ENCODE peak calls at places on chromosome 21, in ten cellular contexts. F is psoas muscle, X is breast epithelium, V is A549, A is endodermal cell, N is PC-3, W is uterus, E is pancreas, J is mammary epithelial cell, U is Panc1. L is an unnamed sample. For H3K4me1, the result is how much of the 10 kb centered on the place peaks cover.

GRCh38 chr21:25360593-25360992 is 246.7 kb downstream of the MRPL39 start:
- DNase-seq in W (no peak), V (no peak), A (no peak), F (no peak), E (no peak), U (no peak), X (no peak), J (no peak), N (peak), L (no peak)

GRCh38 chr21:37564924-37565529 is 198.5 kb downstream of the DYRK1A start:
- DNase-seq in E (no peak), N (peak), V (peak), W (no peak), A (no peak), J (no peak), U (no peak), X (no peak), F (no peak), L (no peak)

GRCh38 chr21:37198989-37199924 is 67.9 kb downstream of the VPS26C start:
- DNase-seq in E (no peak), X (no peak), J (peak), F (no peak), U (peak), N (peak), W (no peak), A (no peak), V (no peak), L (no peak)

GRCh38 chr21:37145635-37146111 is 72.6 kb downstream of the TTC3 start:
- DNase-seq in W (no peak), J (peak), A (peak), N (peak), X (no peak), E (no peak), U (no peak), V (no peak), F (no peak), L (no peak)

GRCh38 chr21:43375827-43376795 is 50.8 kb downstream of the SIK1 start:
- DNase-seq in W (no peak), E (peak), A (peak), N (no peak), F (no peak), U (no peak), V (no peak), X (no peak), J (no peak), L (no peak)

GRCh38 chr21:43824883-43825609 is 35.7 kb downstream of the RRP1 start:
- DNase-seq in X (no peak), V (no peak), U (no peak), E (peak), W (no peak), J (no peak), A (no peak), N (no peak), F (peak), L (peak)

GRCh38 chr21:17003221-17003620 is 509.6 kb upstream of the CXADR start:
- DNase-seq in F (no peak), A (no peak), J (no peak), E (no peak), W (no peak), U (no peak), V (peak), N (no peak), X (no peak), L (no peak)

GRCh38 chr21:32710987-32711386 is 16.8 kb downstream of the SYNJ1 start:
- DNase-seq in U (no peak), A (no peak), J (no peak), X (no peak), N (no peak), W (no peak), F (no peak), E (no peak), V (no peak), L (no peak)

GRCh38 chr21:8997011-8997440 is 1524.4 kb upstream of the TPTE start:
- DNase-seq in V (peak), U (peak), J (no peak), F (no peak), E (no peak), A (no peak), N (peak), X (no peak), W (no peak), L (no peak)

GRCh38 chr21:37385179-37385765 is 18.7 kb downstream of the DYRK1A start:
- DNase-seq in U (no peak), A (no peak), F (no peak), E (no peak), V (no peak), N (no peak), W (no peak), X (no peak), J (no peak), L (no peak)

GRCh38 chr21:15562748-15563147 is 167.0 kb upstream of the USP25 start:
- DNase-seq in A (no peak), W (no peak), E (no peak), X (no peak), U (no peak), V (no peak), N (no peak), F (no peak), J (no peak), L (no peak)

GRCh38 chr21:14942801-14943490 is 121.9 kb downstream of the NRIP1 start:
- DNase-seq in W (no peak), J (no peak), N (no peak), F (no peak), E (no peak), U (no peak), X (no peak), V (no peak), A (no peak), L (no peak)

GRCh38 chr21:26169061-26169610 is 1.4 kb downstream of the APP start:
- DNase-seq in F (peak), V (peak), E (no peak), X (peak), N (peak), W (peak), A (peak), J (peak), U (no peak), L (no peak)

GRCh38 chr21:36169465-36170128 is 13.0 kb downstream of the DOP1B start:
- DNase-seq in W (no peak), A (peak), F (no peak), N (no peak), U (no peak), E (no peak), V (no peak), X (no peak), J (no peak), L (no peak)

GRCh38 chr21:36847189-36847588 is 119.3 kb downstream of the HLCS start:
- DNase-seq in E (no peak), V (peak), A (no peak), N (peak), U (no peak), X (no peak), J (peak), F (no peak), W (no peak), L (no peak)

GRCh38 chr21:32315511-32316362 is 17.1 kb downstream of the MRAP start:
- DNase-seq in V (no peak), F (no peak), X (no peak), U (no peak), E (no peak), W (no peak), N (no peak), A (no peak), J (no peak), L (no peak)

GRCh38 chr21:43720539-43721224 is 1.8 kb downstream of the PDXK start:
- DNase-seq in W (no peak), A (peak), N (no peak), E (peak), X (no peak), J (no peak), U (no peak), V (no peak), F (no peak), L (no peak)

GRCh38 chr21:14675774-14676530 is 129.8 kb upstream of the SAMSN1 start:
- DNase-seq in J (no peak), U (no peak), W (no peak), A (no peak), F (no peak), E (no peak), N (no peak), V (no peak), X (no peak), L (no peak)

GRCh38 chr21:15850645-15851044 is 120.9 kb downstream of the USP25 start:
- DNase-seq in W (no peak), U (no peak), A (no peak), X (no peak), J (peak), N (peak), E (no peak), V (peak), F (no peak), L (no peak)

GRCh38 chr21:42991992-42992740 is 17.8 kb downstream of the PKNOX1 start:
- DNase-seq in E (no peak), X (no peak), U (no peak), F (peak), V (no peak), A (peak), W (peak), N (peak), J (peak), L (no peak)

GRCh38 chr21:31529406-31529805 is 130.1 kb upstream of the SOD1 start:
- DNase-seq in N (no peak), W (no peak), E (no peak), F (no peak), V (no peak), A (no peak), J (no peak), U (no peak), X (no peak), L (no peak)

GRCh38 chr21:31554511-31555022 is 104.9 kb upstream of the SOD1 start:
- DNase-seq in F (no peak), V (no peak), U (no peak), N (peak), A (peak), X (no peak), E (no peak), J (peak), W (no peak), L (no peak)

GRCh38 chr21:36211660-36212512 is 55.3 kb downstream of the DOP1B start:
- DNase-seq in A (no peak), F (no peak), V (no peak), W (no peak), N (peak), U (no peak), X (no peak), E (no peak), J (peak), L (no peak)

GRCh38 chr21:43267391-43268085 is 98.7 kb downstream of the CRYAA start:
- DNase-seq in J (no peak), N (no peak), V (no peak), E (no peak), W (no peak), X (no peak), A (no peak), U (no peak), F (peak), L (no peak)

GRCh38 chr21:22263890-22264289 is 1265.7 kb downstream of the NCAM2 start:
- DNase-seq in E (no peak), V (no peak), F (no peak), N (no peak), W (no peak), X (no peak), J (no peak), U (no peak), A (no peak), L (no peak)

GRCh38 chr21:37877171-37877570 is 39.1 kb downstream of the KCNJ6 start:
- DNase-seq in V (no peak), W (no peak), U (no peak), X (no peak), J (peak), E (no peak), F (no peak), N (peak), A (no peak), L (no peak)

GRCh38 chr21:14889080-14889805 is 175.6 kb downstream of the NRIP1 start:
- DNase-seq in V (no peak), J (peak), U (no peak), E (no peak), X (no peak), F (no peak), A (no peak), W (no peak), N (peak), L (no peak)

GRCh38 chr21:37687001-37687400 is 229.3 kb downstream of the KCNJ6 start:
- DNase-seq in N (no peak), V (no peak), U (no peak), W (peak), E (no peak), A (peak), X (no peak), J (no peak), F (no peak), L (no peak)

GRCh38 chr21:27213328-27213727 is 246.4 kb upstream of the ADAMTS5 start:
- DNase-seq in W (no peak), V (no peak), E (no peak), X (no peak), A (no peak), N (peak), J (no peak), U (no peak), F (no peak), L (no peak)

GRCh38 chr21:32009263-32009662 is 136.4 kb downstream of the HUNK start:
- DNase-seq in A (no peak), N (no peak), U (no peak), J (no peak), X (no peak), W (no peak), F (no peak), E (no peak), V (no peak), L (no peak)

GRCh38 chr21:36104306-36105300 is 30.3 kb upstream of the CBR3 start:
- DNase-seq in N (peak), U (no peak), F (peak), A (peak), W (peak), E (peak), V (no peak), J (peak), X (no peak), L (peak)

GRCh38 chr21:25573409-25574206 is 33.7 kb downstream of the MRPL39 start:
- DNase-seq in N (peak), J (peak), X (no peak), A (no peak), U (peak), E (no peak), V (peak), W (no peak), F (no peak), L (peak)

GRCh38 chr21:15140321-15141019 is 75.7 kb upstream of the NRIP1 start:
- DNase-seq in J (no peak), X (no peak), F (no peak), E (peak), V (peak), W (no peak), A (peak), U (no peak), N (no peak), L (no peak)

GRCh38 chr21:36122977-36123376 is 11.9 kb upstream of the CBR3 start:
- DNase-seq in U (no peak), F (no peak), J (no peak), A (no peak), W (no peak), E (no peak), X (no peak), V (no peak), N (no peak), L (no peak)

GRCh38 chr21:45228171-45228641 is 59.5 kb downstream of the POFUT2 start:
- DNase-seq in E (no peak), F (peak), N (peak), J (peak), X (peak), W (no peak), U (peak), A (no peak), V (peak), L (peak)
- H3K4me1 ChIP-seq in E (under half), F (under half), N (under half), J (under half), X (under half), W (under half), U (under half), A (under half), V (under half), L (under half)

GRCh38 chr21:44993321-44994015 is 53.6 kb downstream of the SLX9 start:
- DNase-seq in V (no peak), F (peak), U (no peak), N (no peak), E (peak), X (no peak), J (no peak), A (no peak), W (no peak), L (no peak)

GRCh38 chr21:44992608-44993031 is 52.8 kb downstream of the SLX9 start:
- DNase-seq in N (no peak), X (no peak), J (no peak), W (no peak), V (no peak), A (no peak), F (peak), U (no peak), E (peak), L (no peak)

GRCh38 chr21:44995257-44995941 is 55.6 kb downstream of the SLX9 start:
- DNase-seq in F (peak), E (peak), V (no peak), X (no peak), U (no peak), N (no peak), A (no peak), J (no peak), W (no peak), L (no peak)

GRCh38 chr21:44994581-44995171 is 54.8 kb downstream of the SLX9 start:
- DNase-seq in X (peak), U (no peak), F (peak), V (no peak), W (no peak), N (no peak), E (peak), A (no peak), J (peak), L (no peak)

DNA sequence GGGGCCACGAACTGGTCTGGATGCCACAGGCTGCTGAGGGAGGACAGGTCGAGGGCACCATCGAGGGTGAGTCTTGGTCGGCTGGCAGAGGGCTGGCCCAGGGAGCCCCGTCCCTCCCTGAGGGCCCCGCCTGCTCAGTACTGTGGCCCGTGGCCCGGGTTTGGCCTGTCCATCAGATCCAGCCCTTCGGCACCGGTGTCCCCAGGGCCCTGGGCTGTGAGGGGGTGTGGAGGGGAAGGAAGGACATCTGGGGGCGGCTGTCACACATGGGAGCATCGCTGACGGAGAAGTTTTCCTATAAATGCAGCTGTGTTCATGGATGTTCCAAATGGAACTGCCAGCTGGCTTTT is 54.2 kb downstream of the SLX9 start:
- DNase-seq in J (no peak), F (peak), X (no peak), N (no peak), E (peak), A (no peak), U (no peak), W (peak), V (no peak), L (no peak)
- H3K4me3 ChIP-seq in J (no peak), F (no peak), X (no peak), N (no peak), E (no peak), A (no peak), U (no peak), W (no peak), V (no peak), L (no peak)

GRCh38 chr21:33973268-33973667 is 57.7 kb upstream of the ATP5PO start:
- DNase-seq in V (no peak), U (no peak), X (no peak), E (no peak), F (no peak), J (no peak), W (no peak), N (no peak), A (no peak), L (no peak)

GRCh38 chr21:33972539-33972938 is 56.9 kb upstream of the ATP5PO start:
- DNase-seq in F (no peak), J (no peak), W (no peak), V (no peak), A (no peak), E (no peak), X (no peak), N (no peak), U (no peak), L (no peak)

GRCh38 chr21:33975548-33976081 is 60.0 kb upstream of the ATP5PO start:
- DNase-seq in E (no peak), J (peak), W (no peak), F (no peak), V (peak), X (no peak), N (peak), U (no peak), A (no peak), L (peak)

GRCh38 chr21:33976082-33976979 is 60.7 kb upstream of the ATP5PO start:
- DNase-seq in A (no peak), W (peak), N (peak), V (peak), F (peak), J (peak), U (peak), X (no peak), E (no peak), L (peak)

DNA sequence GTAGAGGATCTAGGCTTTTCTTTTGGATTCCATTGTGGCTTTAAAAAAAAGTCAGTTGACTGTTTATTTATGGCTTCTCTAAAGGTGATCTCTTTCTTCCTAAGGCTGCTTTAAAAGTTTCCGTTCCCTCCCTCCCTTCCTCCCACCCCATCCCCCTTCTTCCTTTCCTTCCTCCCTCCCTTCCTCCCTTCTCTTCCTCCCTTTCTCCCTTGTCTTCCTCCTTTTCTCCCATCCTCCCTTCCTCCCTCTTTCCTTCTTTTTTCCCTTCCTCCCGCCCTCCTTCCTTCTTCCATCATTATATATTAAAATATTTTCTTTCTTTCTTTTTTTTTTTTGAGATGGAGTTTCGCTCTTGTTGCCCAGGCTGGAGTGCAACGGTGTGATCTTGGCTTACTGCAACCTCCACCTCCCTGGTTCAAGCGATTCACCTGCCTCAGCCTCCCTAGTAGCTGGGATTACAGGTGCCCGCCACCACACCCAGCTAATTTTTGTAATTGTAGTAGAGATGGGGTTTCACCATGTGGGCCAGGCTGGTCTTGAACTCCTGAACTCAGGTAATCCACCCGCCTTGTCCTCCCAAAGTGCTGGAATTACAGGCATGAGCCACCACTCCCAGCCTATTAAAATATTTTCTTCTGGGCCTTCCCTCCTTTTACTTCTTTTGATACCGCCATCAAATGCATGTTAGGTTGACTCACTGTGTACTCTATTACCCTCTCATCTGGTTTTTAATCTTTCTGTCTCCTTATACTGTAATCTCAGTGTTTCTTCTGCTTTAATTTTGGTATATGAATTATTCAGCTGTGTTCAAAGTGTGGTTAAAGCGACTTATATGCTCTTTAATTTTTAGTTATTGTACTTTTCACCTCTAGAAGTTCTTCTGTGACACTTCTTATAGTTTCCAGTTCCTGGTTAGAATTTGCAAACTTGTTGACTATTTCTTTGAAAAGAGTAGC is 59.2 kb upstream of the ATP5PO start:
- DNase-seq in A (no peak), E (no peak), F (no peak), W (no peak), J (no peak), V (no peak), N (peak), U (no peak), X (no peak), L (no peak)
- H3K4me1 ChIP-seq in A (under half), E (under half), F (under half), W (under half), J (under half), V (under half), N (half or more), U (under half), X (under half), L (under half)

GRCh38 chr21:45981641-45982255 is at the start of gene COL6A1:
- DNase-seq in E (peak), J (peak), X (peak), W (peak), A (peak), V (no peak), F (peak), N (peak), U (no peak), L (peak)
- H3K4me3 ChIP-seq in E (peak), J (peak), X (peak), W (peak), A (peak), V (peak), F (peak), N (peak), U (peak), L (peak)

L was measured in CD8-positive, alpha-beta memory T cell.